ENCODE peak calls at places on chromosomes 7 and 10, in five cellular contexts. E is CD8-positive, alpha-beta T cell; P is brain microvascular endothelial cell; A is mammary epithelial cell; X is GM23338. O is an unnamed sample.
A peak's percentile ranks its signal among the peaks of the same experiment; 100 is the strongest.

GRCh38 chr10:59025981-59026730 is 150.3 kb upstream of the PHYHIPL start:
- DNase-seq in E (no peak), X (no peak), P (no peak), A (no peak), O (no peak)

GRCh38 chr10:119669975-119670640 is 18.9 kb downstream of the BAG3 start:
- DNase-seq in X (no peak), E (no peak), A (no peak), P (no peak), O (no peak)

GRCh38 chr7:39027491-39027890 is 49.8 kb downstream of the POU6F2 start:
- DNase-seq in E (no peak), P (no peak), X (no peak), A (no peak), O (no peak)

GRCh38 chr10:25304606-25305005 is 129.8 kb downstream of the GPR158 start:
- DNase-seq in X (no peak), A (no peak), E (no peak), P (no peak), O (no peak)

GRCh38 chr10:722281-723060 is 33.0 kb upstream of the DIP2C start:
- DNase-seq in E (no peak), A (no peak), P (no peak), X (no peak), O (no peak)

GRCh38 chr10:120485946-120486345 is 28.9 kb downstream of the PLPP4 start:
- DNase-seq in X (no peak), E (no peak), P (no peak), A (no peak), O (no peak)

GRCh38 chr7:1027285-1028043 is 16.9 kb upstream of the GPR146 start:
- DNase-seq in E (no peak), A (no peak), X (peak; percentile 72), P (peak; percentile 14), O (peak; percentile 43)

GRCh38 chr10:96532523-96532922 is 18.8 kb upstream of the TLL2 start:
- DNase-seq in P (no peak), X (no peak), A (no peak), E (no peak), O (peak; percentile 12)

GRCh38 chr7:46059308-46060020 is 138.4 kb upstream of the IGFBP3 start:
- DNase-seq in P (no peak), A (no peak), E (no peak), X (no peak), O (no peak)

GRCh38 chr10:126135939-126136595 is 239.7 kb downstream of the FANK1 start:
- DNase-seq in E (no peak), P (no peak), A (no peak), X (no peak), O (no peak)

GRCh38 chr10:126133906-126134703 is 237.7 kb downstream of the FANK1 start:
- DNase-seq in A (peak; percentile 61), X (no peak), P (peak; percentile 46), E (no peak), O (no peak)

GRCh38 chr10:126137557-126138221 is 241.3 kb downstream of the FANK1 start:
- DNase-seq in X (no peak), A (peak; percentile 27), P (peak; percentile 48), E (no peak), O (no peak)

GRCh38 chr10:126133082-126133620 is 236.8 kb downstream of the FANK1 start:
- DNase-seq in P (no peak), E (no peak), X (no peak), A (no peak), O (no peak)

DNA sequence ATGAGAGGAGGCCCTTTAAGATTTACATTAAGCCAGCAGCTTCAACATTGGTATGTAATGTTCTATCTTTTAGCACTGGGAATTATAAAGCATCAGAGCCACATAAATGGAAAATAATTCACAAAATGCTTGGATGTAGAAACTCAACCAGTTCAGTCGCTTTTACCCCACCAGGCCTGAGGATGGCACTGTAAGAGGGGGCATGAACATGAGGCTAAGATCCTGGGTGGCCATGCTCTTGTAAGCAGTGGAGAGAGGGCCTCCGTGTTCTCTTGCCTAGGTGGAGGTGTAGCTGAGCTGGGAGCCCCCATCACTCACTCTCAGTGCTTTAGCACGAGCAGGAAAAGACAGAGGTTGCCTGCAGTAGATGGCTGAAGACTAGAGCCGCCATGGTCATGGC is 238.8 kb downstream of the FANK1 start:
- DNase-seq in E (no peak), P (no peak), X (peak; percentile 59), A (no peak), O (no peak)
- TF ChIP-seq CTCF in E (no peak), P (peak; percentile 46), X (peak; percentile 78), A (no peak), O (no peak)

GRCh38 chr10:88131561-88132139 is 268.2 kb downstream of the PTEN start:
- DNase-seq in E (no peak), P (no peak), A (peak; percentile 93), X (peak; percentile 30), O (peak; percentile 96)
- H3K4me3 ChIP-seq in E (no peak overlapping the region), P (no peak overlapping the region), A (no peak overlapping the region), X (no peak overlapping the region), O (no peak overlapping the region)

GRCh38 chr7:22651036-22651435 is 76.0 kb upstream of the IL6 start:
- DNase-seq in X (no peak), P (no peak), A (no peak), E (no peak), O (no peak)
- H3K27ac ChIP-seq in X (no peak overlapping the region), P (peak overlapping the region; percentile 65), A (peak overlapping the region; percentile 59), E (no peak overlapping the region), O (no peak overlapping the region)

DNA sequence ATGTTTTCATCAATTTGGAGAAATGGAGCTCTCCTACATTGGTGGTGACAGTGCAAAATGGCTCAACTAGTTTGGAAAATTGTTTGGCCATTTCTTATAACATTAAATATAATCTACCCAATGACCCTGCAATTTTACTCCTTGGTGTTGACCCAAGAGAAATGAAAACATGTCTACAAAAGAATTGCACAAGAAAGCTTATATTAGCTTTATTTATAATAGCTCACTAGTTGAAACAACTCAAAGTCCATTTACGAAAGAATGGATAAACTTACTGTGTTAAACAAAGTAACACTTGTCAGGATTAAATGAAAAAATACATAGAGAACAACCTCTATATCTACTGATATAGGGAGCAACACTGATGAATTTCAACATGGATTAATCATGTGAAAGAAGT is 539.9 kb downstream of the DNAJB9 start:
- DNase-seq in X (no peak), A (no peak), P (no peak), E (no peak), O (no peak)
- TF ChIP-seq CTCF in X (no peak), A (no peak), P (no peak), E (no peak), O (no peak)

GRCh38 chr10:123140164-123140982 is 4.6 kb downstream of the HMX3 start:
- DNase-seq in A (no peak), E (no peak), P (no peak), X (peak; percentile 71), O (no peak)

GRCh38 chr10:123143162-123143824 is 4.6 kb upstream of the HMX2 start:
- DNase-seq in E (no peak), P (no peak), X (peak; percentile 66), A (no peak), O (peak; percentile 34)

GRCh38 chr10:123140983-123141390 is 5.2 kb downstream of the HMX3 start:
- DNase-seq in P (no peak), A (no peak), X (no peak), E (no peak), O (no peak)

GRCh38 chr10:123142701-123143161 is 5.2 kb upstream of the HMX2 start:
- DNase-seq in A (no peak), P (no peak), X (peak; percentile 51), E (no peak), O (no peak)

DNA sequence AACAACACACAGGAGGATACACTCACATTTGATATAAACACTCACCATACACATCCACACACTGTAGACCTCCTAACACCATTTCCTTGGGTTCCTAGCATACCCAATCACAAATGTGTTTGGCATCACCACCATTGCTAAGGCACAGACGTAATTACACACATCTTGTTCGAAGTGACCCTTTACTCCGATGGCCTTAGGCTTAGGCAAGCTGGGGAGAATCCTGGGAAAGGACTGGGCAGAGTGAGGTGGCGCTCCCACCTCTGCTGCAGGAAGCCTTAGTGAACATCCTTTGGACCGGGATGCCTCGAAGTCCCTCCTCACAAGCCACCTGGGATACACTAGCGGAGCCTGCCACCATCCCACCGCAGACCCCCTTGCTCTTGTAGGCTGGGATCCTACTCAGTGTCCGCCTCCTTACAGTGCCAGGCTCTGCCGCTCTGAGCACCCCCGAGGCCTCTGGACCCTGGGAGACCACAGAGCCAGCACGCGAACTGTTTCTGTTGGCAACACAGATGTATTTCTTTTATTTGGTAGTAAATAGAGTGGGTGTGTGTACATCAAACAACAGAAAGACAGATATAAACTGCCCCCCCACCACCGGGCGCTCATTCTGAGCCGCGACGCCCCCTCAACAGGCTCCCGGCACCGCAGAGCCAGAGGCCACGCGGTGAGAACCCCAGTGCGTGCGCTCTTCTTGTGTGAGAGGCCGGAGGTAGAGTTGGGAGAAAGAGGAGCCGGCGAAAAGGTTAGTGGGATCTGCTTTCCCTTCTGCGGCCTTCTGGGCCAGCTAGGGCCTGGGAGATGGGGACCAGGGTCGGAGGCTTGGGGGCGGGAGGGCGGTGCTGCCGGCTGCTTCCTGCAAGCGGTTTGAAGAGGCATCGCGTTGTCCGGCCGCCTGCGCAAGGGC is 5.9 kb upstream of the HMX2 start:
- DNase-seq in X (peak; percentile 61), E (no peak), A (no peak), P (no peak), O (peak; percentile 45)
- H3K4me3 ChIP-seq in X (peak overlapping the region; percentile 48), E (no peak overlapping the region), A (no peak overlapping the region), P (no peak overlapping the region), O (no peak overlapping the region)

GRCh38 chr10:86046845-86047460 is 319.6 kb downstream of the GRID1 start:
- DNase-seq in E (no peak), P (no peak), X (no peak), A (no peak), O (no peak)
- H3K27ac ChIP-seq in E (no peak overlapping the region), P (no peak overlapping the region), X (no peak overlapping the region), A (no peak overlapping the region), O (no peak overlapping the region)

GRCh38 chr7:32073533-32073932 is 3.3 kb upstream of the PDE1C start:
- DNase-seq in E (no peak), P (no peak), X (no peak), A (no peak), O (no peak)

GRCh38 chr7:32072397-32072796 is 2.2 kb upstream of the PDE1C start:
- DNase-seq in P (no peak), E (no peak), X (no peak), A (no peak), O (no peak)

GRCh38 chr7:32070051-32070405 is 179 bp downstream of the PDE1C start:
- DNase-seq in P (no peak), E (no peak), A (peak; percentile 51), X (no peak), O (no peak)

GRCh38 chr7:32070406-32071360 is at the start of gene PDE1C:
- DNase-seq in X (peak; percentile 63), P (no peak), A (peak; percentile 42), E (no peak), O (peak; percentile 20)

GRCh38 chr7:32071466-32072091 is 1.4 kb upstream of the PDE1C start:
- DNase-seq in E (no peak), X (peak; percentile 21), A (no peak), P (no peak), O (no peak)
- TF ChIP-seq CTCF in E (no peak), X (no peak), A (peak; percentile 11), P (peak; percentile 15), O (no peak)